ENCODE peak calls at places on chromosomes 12 and 14, in eight cellular contexts. One of them, this sample, is unnamed.

GRCh38 chr14:59868021-59868420 is 2.6 kb downstream of the RTN1 start:
- DNase-seq in ovary: no peak
- DNase-seq in adipocyte: no peak
- DNase-seq in cardiac fibroblast: no peak
- DNase-seq in left lung: no peak
- DNase-seq in AG10803: no peak
- DNase-seq in right lobe of liver: no peak
- DNase-seq in stomach: no peak
- DNase-seq in this sample: no peak

GRCh38 chr14:99724196-99724891 is 40.2 kb downstream of the CYP46A1 start:
- DNase-seq in adipocyte: no peak
- DNase-seq in ovary: peak; percentile 29
- DNase-seq in AG10803: no peak
- DNase-seq in right lobe of liver: no peak
- DNase-seq in left lung: peak; percentile 27
- DNase-seq in stomach: no peak
- DNase-seq in cardiac fibroblast: no peak
- DNase-seq in this sample: peak; percentile 33

GRCh38 chr14:93078830-93079229 is 36.9 kb downstream of the ITPK1 start:
- DNase-seq in stomach: no peak
- DNase-seq in cardiac fibroblast: no peak
- DNase-seq in right lobe of liver: no peak
- DNase-seq in left lung: no peak
- DNase-seq in AG10803: peak; percentile 91
- DNase-seq in adipocyte: peak; percentile 86
- DNase-seq in ovary: no peak
- DNase-seq in this sample: no peak

GRCh38 chr14:68607081-68607851 is 185.6 kb downstream of the ZFP36L1 start:
- DNase-seq in cardiac fibroblast: peak; percentile 36
- DNase-seq in ovary: peak; percentile 78
- DNase-seq in AG10803: peak; percentile 43
- DNase-seq in right lobe of liver: no peak
- DNase-seq in left lung: no peak
- DNase-seq in stomach: peak; percentile 38
- DNase-seq in adipocyte: peak; percentile 49
- DNase-seq in this sample: no peak

GRCh38 chr12:59115995-59116394 is 195.7 kb upstream of the LRIG3 start:
- DNase-seq in ovary: no peak
- DNase-seq in left lung: no peak
- DNase-seq in right lobe of liver: no peak
- DNase-seq in stomach: no peak
- DNase-seq in adipocyte: peak; percentile 26
- DNase-seq in AG10803: no peak
- DNase-seq in cardiac fibroblast: no peak
- DNase-seq in this sample: no peak

GRCh38 chr12:102023343-102023930 is 38.4 kb downstream of the WASHC3 start:
- DNase-seq in right lobe of liver: no peak
- DNase-seq in cardiac fibroblast: peak; percentile 76
- DNase-seq in adipocyte: peak; percentile 71
- DNase-seq in AG10803: peak; percentile 74
- DNase-seq in left lung: no peak
- DNase-seq in ovary: no peak
- DNase-seq in stomach: no peak
- DNase-seq in this sample: no peak

GRCh38 chr14:64761441-64762043 is 57.3 kb downstream of the PLEKHG3 start:
- DNase-seq in AG10803: no peak
- DNase-seq in left lung: no peak
- DNase-seq in right lobe of liver: no peak
- DNase-seq in adipocyte: no peak
- DNase-seq in ovary: peak; percentile 67
- DNase-seq in cardiac fibroblast: no peak
- DNase-seq in stomach: no peak
- DNase-seq in this sample: no peak

GRCh38 chr12:115000038-115000437 is 316.1 kb upstream of the TBX3 start:
- DNase-seq in adipocyte: no peak
- DNase-seq in left lung: no peak
- DNase-seq in AG10803: peak; percentile 13
- DNase-seq in ovary: no peak
- DNase-seq in cardiac fibroblast: peak; percentile 33
- DNase-seq in stomach: no peak
- DNase-seq in right lobe of liver: no peak
- DNase-seq in this sample: no peak

GRCh38 chr12:124687695-124688301 is 120.4 kb upstream of the NCOR2 start:
- DNase-seq in stomach: no peak
- DNase-seq in cardiac fibroblast: peak; percentile 75
- DNase-seq in adipocyte: no peak
- DNase-seq in left lung: no peak
- DNase-seq in AG10803: peak; percentile 38
- DNase-seq in ovary: peak; percentile 60
- DNase-seq in right lobe of liver: no peak
- DNase-seq in this sample: peak; percentile 76

GRCh38 chr14:54739514-54739913 is 163.1 kb downstream of the GCH1 start:
- DNase-seq in stomach: no peak
- DNase-seq in AG10803: no peak
- DNase-seq in ovary: no peak
- DNase-seq in cardiac fibroblast: no peak
- DNase-seq in adipocyte: no peak
- DNase-seq in left lung: no peak
- DNase-seq in right lobe of liver: no peak
- DNase-seq in this sample: no peak

GRCh38 chr12:104866286-104866685 is 91.8 kb downstream of the SLC41A2 start:
- DNase-seq in ovary: no peak
- DNase-seq in adipocyte: peak; percentile 42
- DNase-seq in left lung: no peak
- DNase-seq in stomach: no peak
- DNase-seq in right lobe of liver: no peak
- DNase-seq in AG10803: peak; percentile 72
- DNase-seq in cardiac fibroblast: peak; percentile 91
- DNase-seq in this sample: no peak

GRCh38 chr14:100664841-100665425 is 61.8 kb upstream of the DLK1 start:
- DNase-seq in stomach: no peak
- DNase-seq in ovary: peak; percentile 84
- DNase-seq in left lung: no peak
- DNase-seq in adipocyte: no peak
- DNase-seq in right lobe of liver: no peak
- DNase-seq in cardiac fibroblast: peak; percentile 74
- DNase-seq in AG10803: peak; percentile 82
- DNase-seq in this sample: no peak

GRCh38 chr14:39264558-39264957 is 30.8 kb downstream of the MIA2 start:
- DNase-seq in ovary: no peak
- DNase-seq in cardiac fibroblast: peak; percentile 31
- DNase-seq in left lung: no peak
- DNase-seq in right lobe of liver: no peak
- DNase-seq in adipocyte: no peak
- DNase-seq in AG10803: no peak
- DNase-seq in stomach: no peak
- DNase-seq in this sample: no peak

GRCh38 chr14:39264057-39264456 is 30.3 kb downstream of the MIA2 start:
- DNase-seq in cardiac fibroblast: no peak
- DNase-seq in stomach: no peak
- DNase-seq in left lung: no peak
- DNase-seq in AG10803: no peak
- DNase-seq in ovary: no peak
- DNase-seq in right lobe of liver: no peak
- DNase-seq in adipocyte: no peak
- DNase-seq in this sample: no peak

GRCh38 chr14:39265741-39266588 is 32.2 kb downstream of the MIA2 start:
- DNase-seq in left lung: no peak
- DNase-seq in adipocyte: no peak
- DNase-seq in AG10803: peak; percentile 34
- DNase-seq in cardiac fibroblast: peak; percentile 56
- DNase-seq in ovary: no peak
- DNase-seq in stomach: no peak
- DNase-seq in right lobe of liver: no peak
- DNase-seq in this sample: no peak

GRCh38 chr14:39266589-39266870 is 32.8 kb downstream of the MIA2 start:
- DNase-seq in stomach: peak; percentile 90
- DNase-seq in left lung: no peak
- DNase-seq in adipocyte: peak; percentile 75
- DNase-seq in ovary: peak; percentile 76
- DNase-seq in right lobe of liver: peak; percentile 85
- DNase-seq in cardiac fibroblast: no peak
- DNase-seq in AG10803: no peak
- DNase-seq in this sample: peak; percentile 89

GRCh38 chr14:39265032-39265431 is 31.3 kb downstream of the MIA2 start:
- DNase-seq in stomach: no peak
- DNase-seq in ovary: no peak
- DNase-seq in adipocyte: peak; percentile 36
- DNase-seq in cardiac fibroblast: peak; percentile 67
- DNase-seq in AG10803: peak; percentile 44
- DNase-seq in left lung: no peak
- DNase-seq in right lobe of liver: no peak
- DNase-seq in this sample: no peak
- H3K4me3 ChIP-seq in stomach: peak overlapping the region; percentile 90
- H3K4me3 ChIP-seq in ovary: no peak overlapping the region
- H3K4me3 ChIP-seq in adipocyte: peak overlapping the region; percentile 100
- H3K4me3 ChIP-seq in cardiac fibroblast: peak overlapping the region; percentile 80
- H3K4me3 ChIP-seq in AG10803: peak overlapping the region; percentile 76
- H3K4me3 ChIP-seq in left lung: peak overlapping the region; percentile 87
- H3K4me3 ChIP-seq in right lobe of liver: no peak overlapping the region
- H3K4me3 ChIP-seq in this sample: peak overlapping the region; percentile 29

DNA sequence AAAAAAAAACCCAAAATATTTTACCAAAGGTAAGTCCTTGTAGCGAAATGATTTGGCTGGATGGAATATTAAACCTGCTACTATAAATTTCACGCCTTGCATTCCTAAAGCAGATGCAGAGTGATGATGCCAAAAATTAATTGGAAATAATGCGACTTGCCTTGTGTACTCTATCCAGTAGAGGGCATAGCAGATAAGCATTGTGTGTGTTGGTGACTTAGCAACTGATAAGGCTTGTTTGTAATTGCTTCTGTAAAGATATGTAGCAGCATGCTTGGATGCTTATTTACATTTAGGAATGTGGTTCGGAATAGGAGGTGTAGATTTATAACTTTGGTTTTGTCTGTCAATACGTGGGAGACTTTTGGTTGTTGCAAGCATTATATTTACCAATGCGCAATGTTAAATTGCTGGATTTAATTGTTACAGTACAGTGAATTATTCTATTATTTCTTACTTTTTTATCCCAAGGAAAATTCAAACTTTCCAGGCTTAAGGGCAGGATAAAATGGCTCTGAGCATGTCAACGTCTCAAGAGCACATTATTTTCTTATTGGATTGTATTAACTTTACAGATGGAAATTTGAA is 80.5 kb downstream of the TMEM260 start:
- DNase-seq in adipocyte: peak; percentile 62
- DNase-seq in right lobe of liver: no peak
- DNase-seq in cardiac fibroblast: peak; percentile 63
- DNase-seq in AG10803: peak; percentile 51
- DNase-seq in left lung: no peak
- DNase-seq in stomach: no peak
- DNase-seq in ovary: no peak
- DNase-seq in this sample: no peak
- H3K4me3 ChIP-seq in adipocyte: no peak overlapping the region
- H3K4me3 ChIP-seq in right lobe of liver: no peak overlapping the region
- H3K4me3 ChIP-seq in cardiac fibroblast: no peak overlapping the region
- H3K4me3 ChIP-seq in AG10803: no peak overlapping the region
- H3K4me3 ChIP-seq in left lung: no peak overlapping the region
- H3K4me3 ChIP-seq in stomach: no peak overlapping the region
- H3K4me3 ChIP-seq in ovary: no peak overlapping the region
- H3K4me3 ChIP-seq in this sample: no peak overlapping the region

DNA sequence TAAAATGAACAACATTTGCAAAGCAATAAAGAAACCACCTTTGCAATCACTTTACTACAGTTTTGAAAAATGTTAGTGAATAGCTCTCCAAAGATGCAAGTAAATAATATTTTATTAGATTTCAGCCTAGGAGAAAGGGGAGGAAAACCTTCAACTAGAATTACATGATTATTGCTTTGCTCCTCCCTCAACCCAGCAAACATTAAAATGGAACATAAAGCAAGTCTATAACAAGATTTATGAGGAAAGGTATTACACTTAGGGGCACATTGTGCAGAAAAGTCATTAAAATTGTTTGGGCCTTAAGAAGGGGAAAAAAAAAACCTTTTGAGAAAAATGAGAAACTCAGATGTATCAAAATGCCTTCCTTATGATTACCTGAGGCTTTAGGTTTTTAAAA is 70.7 kb downstream of the HMGA2 start:
- DNase-seq in AG10803: no peak
- DNase-seq in left lung: no peak
- DNase-seq in adipocyte: no peak
- DNase-seq in right lobe of liver: no peak
- DNase-seq in stomach: no peak
- DNase-seq in ovary: no peak
- DNase-seq in cardiac fibroblast: no peak
- DNase-seq in this sample: no peak
- H3K4me3 ChIP-seq in AG10803: no peak overlapping the region
- H3K4me3 ChIP-seq in left lung: no peak overlapping the region
- H3K4me3 ChIP-seq in adipocyte: no peak overlapping the region
- H3K4me3 ChIP-seq in right lobe of liver: no peak overlapping the region
- H3K4me3 ChIP-seq in stomach: no peak overlapping the region
- H3K4me3 ChIP-seq in ovary: no peak overlapping the region
- H3K4me3 ChIP-seq in cardiac fibroblast: no peak overlapping the region
- H3K4me3 ChIP-seq in this sample: no peak overlapping the region

GRCh38 chr12:11927311-11927935 is 143.3 kb upstream of the BCL2L14 start:
- DNase-seq in ovary: no peak
- DNase-seq in left lung: no peak
- DNase-seq in adipocyte: no peak
- DNase-seq in right lobe of liver: no peak
- DNase-seq in stomach: no peak
- DNase-seq in cardiac fibroblast: peak; percentile 79
- DNase-seq in AG10803: no peak
- DNase-seq in this sample: no peak
- H3K4me3 ChIP-seq in ovary: no peak overlapping the region
- H3K4me3 ChIP-seq in left lung: no peak overlapping the region
- H3K4me3 ChIP-seq in adipocyte: no peak overlapping the region
- H3K4me3 ChIP-seq in right lobe of liver: no peak overlapping the region
- H3K4me3 ChIP-seq in stomach: no peak overlapping the region
- H3K4me3 ChIP-seq in cardiac fibroblast: peak overlapping the region; percentile 25
- H3K4me3 ChIP-seq in AG10803: no peak overlapping the region
- H3K4me3 ChIP-seq in this sample: no peak overlapping the region

GRCh38 chr14:105388976-105389375 is 9.4 kb upstream of the TEX22 start:
- DNase-seq in AG10803: no peak
- DNase-seq in ovary: no peak
- DNase-seq in left lung: peak; percentile 65
- DNase-seq in stomach: no peak
- DNase-seq in adipocyte: no peak
- DNase-seq in right lobe of liver: peak; percentile 18
- DNase-seq in cardiac fibroblast: no peak
- DNase-seq in this sample: no peak
- H3K4me3 ChIP-seq in AG10803: no peak overlapping the region
- H3K4me3 ChIP-seq in ovary: no peak overlapping the region
- H3K4me3 ChIP-seq in left lung: no peak overlapping the region
- H3K4me3 ChIP-seq in stomach: no peak overlapping the region
- H3K4me3 ChIP-seq in adipocyte: no peak overlapping the region
- H3K4me3 ChIP-seq in right lobe of liver: no peak overlapping the region
- H3K4me3 ChIP-seq in cardiac fibroblast: no peak overlapping the region
- H3K4me3 ChIP-seq in this sample: no peak overlapping the region